ENCODE peak calls at places on chromosomes 12 and 14, in five cellular contexts. One of them, this sample, is unnamed.

GRCh38 chr14:28576523-28576922 is 190.1 kb upstream of the FOXG1 start:
- DNase-seq in HepG2: no peak
- DNase-seq in HEK293T: no peak
- DNase-seq in H1: no peak
- DNase-seq in GM12878: no peak
- DNase-seq in this sample: no peak

GRCh38 chr14:81710232-81710845 is 176.7 kb upstream of the SEL1L start:
- DNase-seq in GM12878: peak
- DNase-seq in H1: no peak
- DNase-seq in HEK293T: peak
- DNase-seq in HepG2: peak
- DNase-seq in this sample: peak

GRCh38 chr14:76422662-76423061 is 46.7 kb downstream of the ESRRB start:
- DNase-seq in HepG2: no peak
- DNase-seq in GM12878: no peak
- DNase-seq in HEK293T: no peak
- DNase-seq in H1: no peak
- DNase-seq in this sample: no peak

GRCh38 chr14:23169622-23170021 is 13.8 kb downstream of the SLC7A8 start:
- DNase-seq in HEK293T: no peak
- DNase-seq in HepG2: no peak
- DNase-seq in H1: no peak
- DNase-seq in GM12878: no peak
- DNase-seq in this sample: no peak

GRCh38 chr14:24071144-24071697 is at the start of gene CPNE6:
- DNase-seq in HepG2: no peak
- DNase-seq in H1: no peak
- DNase-seq in HEK293T: no peak
- DNase-seq in GM12878: no peak
- DNase-seq in this sample: no peak

GRCh38 chr12:43120189-43120588 is 431.8 kb downstream of the ADAMTS20 start:
- DNase-seq in H1: no peak
- DNase-seq in HepG2: no peak
- DNase-seq in HEK293T: no peak
- DNase-seq in GM12878: no peak
- DNase-seq in this sample: no peak

GRCh38 chr12:94767971-94768370 is 117.6 kb upstream of the TMCC3 start:
- DNase-seq in H1: no peak
- DNase-seq in GM12878: no peak
- DNase-seq in HepG2: no peak
- DNase-seq in HEK293T: no peak
- DNase-seq in this sample: no peak

GRCh38 chr12:108640802-108641445 is 7.2 kb upstream of the SELPLG start:
- DNase-seq in HepG2: no peak
- DNase-seq in GM12878: no peak
- DNase-seq in H1: no peak
- DNase-seq in HEK293T: no peak
- DNase-seq in this sample: no peak

GRCh38 chr14:99427632-99428315 is 52.9 kb downstream of the SETD3 start:
- DNase-seq in GM12878: no peak
- DNase-seq in HEK293T: no peak
- DNase-seq in HepG2: no peak
- DNase-seq in H1: no peak
- DNase-seq in this sample: no peak

GRCh38 chr12:63937381-63938168 is 93.1 kb downstream of the SRGAP1 start:
- DNase-seq in HEK293T: no peak
- DNase-seq in HepG2: no peak
- DNase-seq in H1: no peak
- DNase-seq in GM12878: no peak
- DNase-seq in this sample: no peak

GRCh38 chr14:77761205-77761931 is 412 bp upstream of the SNW1 start:
- DNase-seq in H1: no peak
- DNase-seq in GM12878: peak
- DNase-seq in HEK293T: peak
- DNase-seq in HepG2: peak
- DNase-seq in this sample: no peak

GRCh38 chr12:56129210-56129691 is 1.2 kb downstream of the ESYT1 start:
- DNase-seq in HEK293T: peak
- DNase-seq in GM12878: no peak
- DNase-seq in H1: no peak
- DNase-seq in HepG2: no peak
- DNase-seq in this sample: no peak

GRCh38 chr12:19750116-19750644 is 310.9 kb downstream of the AEBP2 start:
- DNase-seq in GM12878: no peak
- DNase-seq in H1: no peak
- DNase-seq in HepG2: no peak
- DNase-seq in HEK293T: no peak
- DNase-seq in this sample: no peak

GRCh38 chr12:114168061-114168460 is 201.9 kb upstream of the RBM19 start:
- DNase-seq in GM12878: no peak
- DNase-seq in H1: no peak
- DNase-seq in HepG2: no peak
- DNase-seq in HEK293T: no peak
- DNase-seq in this sample: no peak

GRCh38 chr14:21024668-21025373 is at the start of gene NDRG2:
- DNase-seq in H1: no peak
- DNase-seq in GM12878: no peak
- DNase-seq in HEK293T: peak
- DNase-seq in HepG2: peak
- DNase-seq in this sample: peak

GRCh38 chr12:128057586-128057985 is 209.4 kb upstream of the TMEM132C start:
- DNase-seq in H1: no peak
- DNase-seq in HepG2: no peak
- DNase-seq in HEK293T: no peak
- DNase-seq in GM12878: no peak
- DNase-seq in this sample: no peak

GRCh38 chr12:123916729-123917128 is 55.9 kb downstream of the CCDC92 start:
- DNase-seq in GM12878: no peak
- DNase-seq in H1: no peak
- DNase-seq in HepG2: no peak
- DNase-seq in HEK293T: no peak
- DNase-seq in this sample: no peak

GRCh38 chr12:115761784-115762183 is 515.7 kb downstream of the MED13L start:
- DNase-seq in GM12878: no peak
- DNase-seq in HepG2: no peak
- DNase-seq in H1: no peak
- DNase-seq in HEK293T: no peak
- DNase-seq in this sample: no peak

GRCh38 chr14:103727313-103728000 is 11.8 kb downstream of the ZFYVE21 start:
- DNase-seq in HEK293T: no peak
- DNase-seq in H1: no peak
- DNase-seq in HepG2: no peak
- DNase-seq in GM12878: no peak
- DNase-seq in this sample: no peak

GRCh38 chr14:51719970-51720369 is 68.3 kb downstream of the FRMD6 start:
- DNase-seq in H1: no peak
- DNase-seq in HEK293T: no peak
- DNase-seq in HepG2: no peak
- DNase-seq in GM12878: no peak
- DNase-seq in this sample: no peak

GRCh38 chr12:122244565-122245371 is 18.9 kb upstream of the DIABLO start:
- DNase-seq in HEK293T: no peak
- DNase-seq in HepG2: no peak
- DNase-seq in H1: no peak
- DNase-seq in GM12878: no peak
- DNase-seq in this sample: no peak

GRCh38 chr12:92075425-92075891 is 70.2 kb downstream of the BTG1 start:
- DNase-seq in GM12878: no peak
- DNase-seq in H1: no peak
- DNase-seq in HEK293T: no peak
- DNase-seq in HepG2: no peak
- DNase-seq in this sample: no peak

GRCh38 chr14:74566174-74567125 is 45.6 kb downstream of the LTBP2 start:
- DNase-seq in HepG2: no peak
- DNase-seq in GM12878: no peak
- DNase-seq in H1: no peak
- DNase-seq in HEK293T: no peak
- DNase-seq in this sample: no peak

GRCh38 chr12:71685312-71685906 is 473 bp upstream of the TMEM19 start:
- DNase-seq in HepG2: no peak
- DNase-seq in GM12878: no peak
- DNase-seq in HEK293T: no peak
- DNase-seq in H1: no peak
- DNase-seq in this sample: no peak

GRCh38 chr12:57236925-57237652 is 7.6 kb downstream of the SHMT2 start:
- DNase-seq in GM12878: no peak
- DNase-seq in HEK293T: no peak
- DNase-seq in HepG2: no peak
- DNase-seq in H1: no peak
- DNase-seq in this sample: no peak

GRCh38 chr14:36845346-36846042 is 183.8 kb downstream of the PAX9 start:
- DNase-seq in HEK293T: no peak
- DNase-seq in HepG2: no peak
- DNase-seq in H1: no peak
- DNase-seq in GM12878: no peak
- DNase-seq in this sample: no peak

GRCh38 chr12:82688035-82688501 is 1.4 kb downstream of the TMTC2 start:
- DNase-seq in HEK293T: no peak
- DNase-seq in H1: no peak
- DNase-seq in HepG2: no peak
- DNase-seq in GM12878: no peak
- DNase-seq in this sample: no peak

GRCh38 chr14:72646861-72647528 is 246.9 kb downstream of the DPF3 start:
- DNase-seq in H1: no peak
- DNase-seq in HepG2: no peak
- DNase-seq in HEK293T: no peak
- DNase-seq in GM12878: no peak
- DNase-seq in this sample: no peak

GRCh38 chr14:56358265-56358664 is 221.3 kb upstream of the TMEM260 start:
- DNase-seq in GM12878: no peak
- DNase-seq in HepG2: no peak
- DNase-seq in H1: no peak
- DNase-seq in HEK293T: no peak
- DNase-seq in this sample: no peak

GRCh38 chr14:59677771-59678211 is 101.2 kb upstream of the CCDC175 start:
- DNase-seq in HepG2: no peak
- DNase-seq in GM12878: no peak
- DNase-seq in HEK293T: no peak
- DNase-seq in H1: no peak
- DNase-seq in this sample: no peak

GRCh38 chr12:114476159-114476558 is 70.2 kb upstream of the TBX5 start:
- DNase-seq in GM12878: no peak
- DNase-seq in HepG2: peak
- DNase-seq in HEK293T: peak
- DNase-seq in H1: no peak
- DNase-seq in this sample: no peak

GRCh38 chr12:106705971-106706370 is 68.5 kb upstream of the RIC8B start:
- DNase-seq in GM12878: no peak
- DNase-seq in HepG2: no peak
- DNase-seq in HEK293T: no peak
- DNase-seq in H1: no peak
- DNase-seq in this sample: no peak

GRCh38 chr14:86574778-86575129 is 1044.8 kb downstream of the FLRT2 start:
- DNase-seq in GM12878: no peak
- DNase-seq in HEK293T: no peak
- DNase-seq in H1: no peak
- DNase-seq in HepG2: no peak
- DNase-seq in this sample: no peak

GRCh38 chr12:62273724-62274380 is 13.6 kb downstream of the USP15 start:
- DNase-seq in HepG2: peak
- DNase-seq in GM12878: no peak
- DNase-seq in H1: no peak
- DNase-seq in HEK293T: no peak
- DNase-seq in this sample: no peak

GRCh38 chr14:86003998-86004397 is 474.1 kb downstream of the FLRT2 start:
- DNase-seq in H1: no peak
- DNase-seq in GM12878: no peak
- DNase-seq in HEK293T: no peak
- DNase-seq in HepG2: peak
- DNase-seq in this sample: no peak

GRCh38 chr14:69354383-69355154 is 43.5 kb downstream of the ERH start:
- DNase-seq in HepG2: peak
- DNase-seq in H1: no peak
- DNase-seq in GM12878: peak
- DNase-seq in HEK293T: no peak
- DNase-seq in this sample: no peak
- TF ChIP-seq SUZ12 in HepG2: no peak
- TF ChIP-seq SUZ12 in H1: no peak
- TF ChIP-seq SUZ12 in GM12878: no peak
- TF ChIP-seq SUZ12 in HEK293T: no peak
- TF ChIP-seq SUZ12 in this sample: no peak

GRCh38 chr14:48319823-48320222 is 644.4 kb upstream of the MDGA2 start:
- DNase-seq in H1: no peak
- DNase-seq in GM12878: no peak
- DNase-seq in HepG2: no peak
- DNase-seq in HEK293T: no peak
- DNase-seq in this sample: no peak

GRCh38 chr14:48323655-48324054 is 648.2 kb upstream of the MDGA2 start:
- DNase-seq in HEK293T: no peak
- DNase-seq in HepG2: no peak
- DNase-seq in H1: no peak
- DNase-seq in GM12878: no peak
- DNase-seq in this sample: no peak

GRCh38 chr14:48331421-48331820 is 656.0 kb upstream of the MDGA2 start:
- DNase-seq in HepG2: no peak
- DNase-seq in H1: no peak
- DNase-seq in HEK293T: no peak
- DNase-seq in GM12878: no peak
- DNase-seq in this sample: no peak

GRCh38 chr14:48325486-48325885 is 650.1 kb upstream of the MDGA2 start:
- DNase-seq in GM12878: no peak
- DNase-seq in HEK293T: no peak
- DNase-seq in H1: no peak
- DNase-seq in HepG2: no peak
- DNase-seq in this sample: no peak
- TF ChIP-seq SUZ12 in GM12878: no peak
- TF ChIP-seq SUZ12 in HEK293T: no peak
- TF ChIP-seq SUZ12 in H1: no peak
- TF ChIP-seq SUZ12 in HepG2: no peak
- TF ChIP-seq SUZ12 in this sample: no peak

GRCh38 chr12:90909069-90909676 is 45.8 kb downstream of the CCER1 start:
- DNase-seq in HEK293T: peak
- DNase-seq in HepG2: peak
- DNase-seq in H1: no peak
- DNase-seq in GM12878: no peak
- DNase-seq in this sample: peak
- TF ChIP-seq SUZ12 in HEK293T: no peak
- TF ChIP-seq SUZ12 in HepG2: no peak
- TF ChIP-seq SUZ12 in H1: no peak
- TF ChIP-seq SUZ12 in GM12878: no peak
- TF ChIP-seq SUZ12 in this sample: no peak

DNA sequence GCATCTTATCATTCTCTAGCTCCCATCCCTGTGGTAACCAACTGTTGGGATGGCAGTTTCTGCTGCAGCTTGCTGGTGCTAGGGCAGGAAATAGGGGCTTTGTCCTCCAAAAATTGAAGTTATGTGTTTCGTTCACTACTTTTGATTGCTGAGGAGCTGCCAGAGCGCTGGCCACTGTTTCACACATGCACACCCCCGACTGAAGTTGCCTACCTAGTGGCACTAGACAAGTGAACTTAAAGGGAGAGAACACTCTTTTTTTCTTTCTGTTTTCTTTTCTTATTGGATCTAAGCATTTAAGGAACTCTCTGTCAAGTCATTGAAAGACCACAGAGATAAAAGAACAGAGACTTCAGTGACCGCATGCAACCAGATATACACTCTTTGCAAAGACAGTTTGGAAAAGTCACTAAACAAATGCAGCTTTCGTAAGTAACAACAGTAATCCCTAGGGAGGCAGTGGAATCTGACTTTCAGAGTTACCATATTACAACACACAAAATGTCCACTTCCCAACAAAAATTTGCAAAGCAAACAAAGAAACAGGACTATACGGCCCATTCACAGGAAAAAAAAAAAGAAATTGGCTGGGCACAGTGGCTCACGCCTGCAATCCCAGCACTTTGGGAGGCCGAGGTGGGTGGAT is 12.0 kb downstream of the TFCP2 start:
- DNase-seq in HEK293T: no peak
- DNase-seq in GM12878: no peak
- DNase-seq in HepG2: peak
- DNase-seq in H1: no peak
- DNase-seq in this sample: no peak
- TF ChIP-seq SUZ12 in HEK293T: no peak
- TF ChIP-seq SUZ12 in GM12878: no peak
- TF ChIP-seq SUZ12 in HepG2: no peak
- TF ChIP-seq SUZ12 in H1: no peak
- TF ChIP-seq SUZ12 in this sample: no peak